ENCODE peak calls at places on chromosomes 11 and 22, in ten cellular contexts. One of them, this sample, is unnamed.

GRCh38 chr11:121437018-121437685 is 15.0 kb upstream of the SORL1 start:
- DNase-seq in KBM-7: no peak
- DNase-seq in activated naive CD8-positive, alpha-beta T cell treated with anti-CD3 and anti-CD28 coated beads, Interleukin-2, amount 10 ng/mL, durations not matched to agents 7 days and 5 days: no peak
- DNase-seq in T-helper 1 cell: no peak
- DNase-seq in WTC11: no peak
- DNase-seq in LNCaP clone FGC: no peak
- DNase-seq in fibroblast of the conjunctiva: no peak
- DNase-seq in cardiac muscle cell: no peak
- DNase-seq in Daoy: no peak
- DNase-seq in activated CD4-positive, alpha-beta T cell treated with anti-CD3 and anti-CD28 coated beads, Interleukin-2, amount 50 U/mL, for 24 hours: no peak
- DNase-seq in this sample: no peak

GRCh38 chr22:22599248-22599647 is 40.2 kb upstream of the PRAME start:
- DNase-seq in KBM-7: no peak
- DNase-seq in activated naive CD8-positive, alpha-beta T cell treated with anti-CD3 and anti-CD28 coated beads, Interleukin-2, amount 10 ng/mL, durations not matched to agents 7 days and 5 days: no peak
- DNase-seq in T-helper 1 cell: no peak
- DNase-seq in WTC11: no peak
- DNase-seq in LNCaP clone FGC: no peak
- DNase-seq in fibroblast of the conjunctiva: no peak
- DNase-seq in cardiac muscle cell: no peak
- DNase-seq in Daoy: no peak
- DNase-seq in activated CD4-positive, alpha-beta T cell treated with anti-CD3 and anti-CD28 coated beads, Interleukin-2, amount 50 U/mL, for 24 hours: no peak
- DNase-seq in this sample: no peak

GRCh38 chr11:57751676-57752253 is at the start of gene BTBD18:
- DNase-seq in KBM-7: peak; percentile 35
- DNase-seq in activated naive CD8-positive, alpha-beta T cell treated with anti-CD3 and anti-CD28 coated beads, Interleukin-2, amount 10 ng/mL, durations not matched to agents 7 days and 5 days: no peak
- DNase-seq in T-helper 1 cell: no peak
- DNase-seq in WTC11: peak; percentile 32
- DNase-seq in LNCaP clone FGC: peak; percentile 51
- DNase-seq in fibroblast of the conjunctiva: peak; percentile 42
- DNase-seq in cardiac muscle cell: peak; percentile 70
- DNase-seq in Daoy: peak; percentile 21
- DNase-seq in activated CD4-positive, alpha-beta T cell treated with anti-CD3 and anti-CD28 coated beads, Interleukin-2, amount 50 U/mL, for 24 hours: no peak
- DNase-seq in this sample: peak; percentile 42

GRCh38 chr11:20873054-20873453 is 203.7 kb downstream of the NELL1 start:
- DNase-seq in KBM-7: peak; percentile 43
- DNase-seq in activated naive CD8-positive, alpha-beta T cell treated with anti-CD3 and anti-CD28 coated beads, Interleukin-2, amount 10 ng/mL, durations not matched to agents 7 days and 5 days: no peak
- DNase-seq in T-helper 1 cell: no peak
- DNase-seq in WTC11: peak; percentile 61
- DNase-seq in LNCaP clone FGC: peak; percentile 22
- DNase-seq in fibroblast of the conjunctiva: no peak
- DNase-seq in cardiac muscle cell: peak; percentile 64
- DNase-seq in Daoy: no peak
- DNase-seq in activated CD4-positive, alpha-beta T cell treated with anti-CD3 and anti-CD28 coated beads, Interleukin-2, amount 50 U/mL, for 24 hours: no peak
- DNase-seq in this sample: peak; percentile 39

GRCh38 chr11:134537296-134537695 is 125.3 kb upstream of the B3GAT1 start:
- DNase-seq in KBM-7: no peak
- DNase-seq in activated naive CD8-positive, alpha-beta T cell treated with anti-CD3 and anti-CD28 coated beads, Interleukin-2, amount 10 ng/mL, durations not matched to agents 7 days and 5 days: peak; percentile 7
- DNase-seq in T-helper 1 cell: no peak
- DNase-seq in WTC11: peak; percentile 7
- DNase-seq in LNCaP clone FGC: no peak
- DNase-seq in fibroblast of the conjunctiva: no peak
- DNase-seq in cardiac muscle cell: no peak
- DNase-seq in Daoy: no peak
- DNase-seq in activated CD4-positive, alpha-beta T cell treated with anti-CD3 and anti-CD28 coated beads, Interleukin-2, amount 50 U/mL, for 24 hours: no peak
- DNase-seq in this sample: no peak

GRCh38 chr11:119337581-119338317 is 2.9 kb downstream of the C1QTNF5 start:
- DNase-seq in KBM-7: no peak
- DNase-seq in activated naive CD8-positive, alpha-beta T cell treated with anti-CD3 and anti-CD28 coated beads, Interleukin-2, amount 10 ng/mL, durations not matched to agents 7 days and 5 days: no peak
- DNase-seq in T-helper 1 cell: no peak
- DNase-seq in WTC11: peak; percentile 71
- DNase-seq in LNCaP clone FGC: no peak
- DNase-seq in fibroblast of the conjunctiva: no peak
- DNase-seq in cardiac muscle cell: peak; percentile 33
- DNase-seq in Daoy: peak; percentile 66
- DNase-seq in activated CD4-positive, alpha-beta T cell treated with anti-CD3 and anti-CD28 coated beads, Interleukin-2, amount 50 U/mL, for 24 hours: no peak
- DNase-seq in this sample: peak; percentile 76

GRCh38 chr11:16881074-16881709 is 133.0 kb downstream of the PLEKHA7 start:
- DNase-seq in KBM-7: peak; percentile 36
- DNase-seq in activated naive CD8-positive, alpha-beta T cell treated with anti-CD3 and anti-CD28 coated beads, Interleukin-2, amount 10 ng/mL, durations not matched to agents 7 days and 5 days: no peak
- DNase-seq in T-helper 1 cell: no peak
- DNase-seq in WTC11: peak; percentile 22
- DNase-seq in LNCaP clone FGC: no peak
- DNase-seq in fibroblast of the conjunctiva: peak; percentile 22
- DNase-seq in cardiac muscle cell: peak; percentile 52
- DNase-seq in Daoy: peak; percentile 77
- DNase-seq in activated CD4-positive, alpha-beta T cell treated with anti-CD3 and anti-CD28 coated beads, Interleukin-2, amount 50 U/mL, for 24 hours: no peak
- DNase-seq in this sample: peak; percentile 45

GRCh38 chr11:132886335-132886734 is 646.0 kb downstream of the OPCML start:
- DNase-seq in KBM-7: no peak
- DNase-seq in activated naive CD8-positive, alpha-beta T cell treated with anti-CD3 and anti-CD28 coated beads, Interleukin-2, amount 10 ng/mL, durations not matched to agents 7 days and 5 days: no peak
- DNase-seq in T-helper 1 cell: no peak
- DNase-seq in WTC11: no peak
- DNase-seq in LNCaP clone FGC: no peak
- DNase-seq in fibroblast of the conjunctiva: no peak
- DNase-seq in cardiac muscle cell: peak; percentile 58
- DNase-seq in Daoy: peak; percentile 80
- DNase-seq in activated CD4-positive, alpha-beta T cell treated with anti-CD3 and anti-CD28 coated beads, Interleukin-2, amount 50 U/mL, for 24 hours: no peak
- DNase-seq in this sample: no peak

GRCh38 chr22:19419464-19420178 is 11.9 kb downstream of the HIRA start:
- DNase-seq in KBM-7: peak; percentile 64
- DNase-seq in activated naive CD8-positive, alpha-beta T cell treated with anti-CD3 and anti-CD28 coated beads, Interleukin-2, amount 10 ng/mL, durations not matched to agents 7 days and 5 days: no peak
- DNase-seq in T-helper 1 cell: no peak
- DNase-seq in WTC11: no peak
- DNase-seq in LNCaP clone FGC: no peak
- DNase-seq in fibroblast of the conjunctiva: no peak
- DNase-seq in cardiac muscle cell: peak; percentile 12
- DNase-seq in Daoy: no peak
- DNase-seq in activated CD4-positive, alpha-beta T cell treated with anti-CD3 and anti-CD28 coated beads, Interleukin-2, amount 50 U/mL, for 24 hours: peak; percentile 36
- DNase-seq in this sample: peak; percentile 45

GRCh38 chr11:58192229-58192628 is 3.4 kb downstream of the OR9Q2 start:
- DNase-seq in KBM-7: no peak
- DNase-seq in activated naive CD8-positive, alpha-beta T cell treated with anti-CD3 and anti-CD28 coated beads, Interleukin-2, amount 10 ng/mL, durations not matched to agents 7 days and 5 days: no peak
- DNase-seq in T-helper 1 cell: no peak
- DNase-seq in WTC11: no peak
- DNase-seq in LNCaP clone FGC: no peak
- DNase-seq in fibroblast of the conjunctiva: no peak
- DNase-seq in cardiac muscle cell: no peak
- DNase-seq in Daoy: no peak
- DNase-seq in activated CD4-positive, alpha-beta T cell treated with anti-CD3 and anti-CD28 coated beads, Interleukin-2, amount 50 U/mL, for 24 hours: no peak
- DNase-seq in this sample: no peak

GRCh38 chr11:112225753-112226061 is 521 bp upstream of the PTS start:
- DNase-seq in KBM-7: no peak
- DNase-seq in activated naive CD8-positive, alpha-beta T cell treated with anti-CD3 and anti-CD28 coated beads, Interleukin-2, amount 10 ng/mL, durations not matched to agents 7 days and 5 days: no peak
- DNase-seq in T-helper 1 cell: no peak
- DNase-seq in WTC11: peak; percentile 16
- DNase-seq in LNCaP clone FGC: no peak
- DNase-seq in fibroblast of the conjunctiva: no peak
- DNase-seq in cardiac muscle cell: no peak
- DNase-seq in Daoy: no peak
- DNase-seq in activated CD4-positive, alpha-beta T cell treated with anti-CD3 and anti-CD28 coated beads, Interleukin-2, amount 50 U/mL, for 24 hours: no peak
- DNase-seq in this sample: no peak

This sample was measured in cerebellar cortex.